ENCODE peak calls at places on chromosomes 1 and 21, in four cellular contexts. S is nephron progenitor cell, W is SK-N-SH, D is heart right ventricle. I is an unnamed sample.

GRCh38 chr1:237041795-237042466 is at the start of gene RYR2:
- DNase-seq in D (no peak), W (peak; percentile 88), S (peak; percentile 71), I (no peak)

GRCh38 chr1:74584185-74584584 is 71.8 kb upstream of the LRRC53 start:
- DNase-seq in S (no peak), D (no peak), W (no peak), I (no peak)

GRCh38 chr1:236067854-236068454 is 3.1 kb upstream of the NID1 start:
- DNase-seq in D (peak; percentile 46), S (no peak), W (no peak), I (no peak)

GRCh38 chr21:40120944-40121575 is 253.8 kb downstream of the PCP4 start:
- DNase-seq in D (no peak), S (no peak), W (peak; percentile 40), I (no peak)

GRCh38 chr1:204623365-204623893 is 62.1 kb downstream of the LRRN2 start:
- DNase-seq in W (peak; percentile 40), S (peak; percentile 19), D (no peak), I (no peak)

GRCh38 chr1:22341791-22342605 is 109.7 kb upstream of the ZBTB40 start:
- DNase-seq in D (no peak), W (peak; percentile 84), S (peak; percentile 82), I (no peak)

GRCh38 chr1:1833916-1834325 is 55.7 kb upstream of the NADK start:
- DNase-seq in W (no peak), D (no peak), S (peak; percentile 46), I (no peak)

GRCh38 chr1:1360511-1361169 is 2.3 kb upstream of the MXRA8 start:
- DNase-seq in W (peak; percentile 78), S (peak; percentile 47), D (peak; percentile 62), I (no peak)

GRCh38 chr1:8540971-8541370 is 223.1 kb downstream of the SLC45A1 start:
- DNase-seq in S (no peak), W (no peak), D (no peak), I (no peak)

GRCh38 chr1:60908159-60908558 is 174.2 kb upstream of the NFIA start:
- DNase-seq in S (no peak), W (no peak), D (no peak), I (no peak)

GRCh38 chr1:12620142-12620865 is 2.3 kb upstream of the DHRS3 start:
- DNase-seq in W (no peak), S (no peak), D (no peak), I (no peak)

GRCh38 chr1:33876970-33877680 is 13.2 kb downstream of the HMGB4 start:
- DNase-seq in W (no peak), D (peak; percentile 23), S (no peak), I (no peak)

GRCh38 chr1:85583355-85584263 is 3.0 kb downstream of the CCN1 start:
- DNase-seq in W (no peak), S (no peak), D (no peak), I (no peak)
- TF ChIP-seq CTCF in W (peak; percentile 8), S (no peak), D (no peak), I (no peak)

GRCh38 chr1:184237588-184237987 is 149.2 kb upstream of the C1orf21 start:
- DNase-seq in D (no peak), W (no peak), S (no peak), I (no peak)

GRCh38 chr1:184244962-184245361 is 141.9 kb upstream of the C1orf21 start:
- DNase-seq in D (no peak), S (no peak), W (no peak), I (no peak)

GRCh38 chr1:184241446-184241845 is 145.4 kb upstream of the C1orf21 start:
- DNase-seq in S (no peak), D (no peak), W (no peak), I (no peak)

DNA sequence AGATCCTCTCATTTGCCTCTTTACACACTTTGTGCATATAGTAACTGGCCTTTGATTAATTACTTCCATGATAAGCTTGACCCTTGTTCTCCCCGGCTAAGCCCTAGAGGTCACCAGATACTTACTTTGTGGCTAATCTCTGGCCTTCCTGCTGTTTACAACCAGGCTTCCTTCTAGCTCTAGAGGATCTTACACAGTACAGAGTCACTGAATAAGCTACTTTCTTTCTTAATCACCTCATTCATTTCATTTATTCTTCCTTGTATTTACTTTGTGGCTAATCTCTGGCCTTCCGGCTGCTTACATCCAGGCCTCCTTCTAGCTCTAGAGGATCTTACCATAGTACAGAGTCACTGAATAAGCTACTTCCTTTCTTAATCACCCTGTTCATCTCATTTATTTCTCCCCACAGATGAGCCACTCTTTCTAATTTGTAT is 144.3 kb upstream of the C1orf21 start:
- DNase-seq in S (no peak), W (no peak), D (peak; percentile 27), I (no peak)
- TF ChIP-seq CTCF in S (no peak), W (peak; percentile 39), D (peak; percentile 61), I (no peak)

DNA sequence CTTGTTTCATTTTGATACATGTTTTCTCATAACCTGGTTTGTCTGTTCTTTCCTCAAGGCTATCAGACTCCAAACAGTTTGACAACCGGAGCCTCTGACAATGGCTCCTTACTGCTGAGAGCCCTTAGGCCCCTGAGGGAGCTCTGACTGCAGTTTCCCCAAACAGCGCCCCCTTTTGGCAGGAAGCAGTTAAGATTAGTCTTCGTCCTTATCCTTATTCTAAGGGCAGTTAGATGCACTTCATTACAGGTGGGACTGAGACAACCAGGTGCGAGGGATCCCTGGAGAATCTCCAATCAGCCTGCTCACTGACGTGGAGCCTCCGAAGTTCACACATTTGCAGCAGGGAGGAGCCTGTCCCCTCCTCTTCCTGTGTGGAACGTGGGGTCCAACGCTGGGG is 393.1 kb downstream of the BRINP3 start:
- DNase-seq in D (no peak), S (peak; percentile 21), W (no peak), I (no peak)
- TF ChIP-seq CTCF in D (no peak), S (peak; percentile 31), W (peak; percentile 47), I (no peak)

DNA sequence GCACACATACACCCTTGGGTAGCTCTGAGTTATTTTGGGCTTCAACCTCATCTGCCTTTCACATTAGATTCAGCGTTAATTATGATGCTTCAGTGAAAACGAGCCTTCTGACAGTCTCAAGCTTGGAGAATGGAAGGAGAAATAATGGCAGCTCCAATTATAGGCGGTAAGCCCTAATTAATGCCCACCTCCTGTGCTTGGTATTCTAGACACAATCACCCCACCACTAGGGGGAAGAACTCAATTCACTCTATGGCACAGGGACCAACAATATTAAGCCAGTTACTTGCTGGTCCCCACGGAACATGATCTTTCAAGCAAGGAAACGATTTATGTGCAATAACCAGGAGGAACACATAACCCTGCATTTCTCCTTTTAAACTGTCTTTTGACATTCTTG is 397.9 kb downstream of the BRINP2 start:
- DNase-seq in W (no peak), D (no peak), S (no peak), I (no peak)
- TF ChIP-seq CTCF in W (no peak), D (no peak), S (no peak), I (no peak)

DNA sequence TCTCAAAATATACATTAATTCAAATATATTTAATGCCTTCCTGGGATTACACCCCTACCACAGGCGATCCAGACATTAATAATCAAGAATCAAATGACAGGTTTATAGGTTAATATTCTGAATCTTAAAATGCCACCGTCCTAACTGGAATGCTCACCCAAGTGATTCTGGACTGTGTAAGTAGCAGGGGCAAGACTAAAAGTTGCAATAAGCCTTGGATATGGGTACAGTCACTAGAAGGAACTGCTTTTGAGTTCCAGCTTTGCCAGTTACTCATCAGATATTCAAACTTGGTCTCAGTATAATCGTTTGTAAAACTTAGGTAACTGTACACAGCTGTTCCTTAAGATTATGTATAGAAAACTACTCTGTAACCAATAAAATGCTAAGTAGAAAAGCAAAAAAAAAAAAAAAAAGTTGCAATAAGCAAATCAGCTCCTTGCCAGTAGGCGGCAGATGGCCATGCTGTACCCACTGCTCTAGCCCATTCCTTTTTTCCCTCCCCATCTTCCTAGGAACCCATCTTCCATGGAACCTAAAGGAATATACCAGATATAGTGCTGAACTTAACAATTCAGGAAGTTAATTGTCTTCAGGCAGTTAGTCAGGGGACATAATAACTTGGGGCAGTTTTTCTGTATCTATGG is 10.5 kb downstream of the RO60 start:
- DNase-seq in D (no peak), W (peak; percentile 22), S (no peak), I (no peak)
- TF ChIP-seq CTCF in D (no peak), W (peak; percentile 59), S (peak; percentile 35), I (peak; percentile 40)

GRCh38 chr1:64581786-64582185 is 111.9 kb downstream of the CACHD1 start:
- DNase-seq in W (no peak), S (no peak), D (no peak), I (no peak)

GRCh38 chr1:64584479-64584878 is 114.5 kb downstream of the CACHD1 start:
- DNase-seq in D (no peak), S (no peak), W (no peak), I (no peak)
- TF ChIP-seq CTCF in D (no peak), S (no peak), W (peak; percentile 37), I (no peak)

DNA sequence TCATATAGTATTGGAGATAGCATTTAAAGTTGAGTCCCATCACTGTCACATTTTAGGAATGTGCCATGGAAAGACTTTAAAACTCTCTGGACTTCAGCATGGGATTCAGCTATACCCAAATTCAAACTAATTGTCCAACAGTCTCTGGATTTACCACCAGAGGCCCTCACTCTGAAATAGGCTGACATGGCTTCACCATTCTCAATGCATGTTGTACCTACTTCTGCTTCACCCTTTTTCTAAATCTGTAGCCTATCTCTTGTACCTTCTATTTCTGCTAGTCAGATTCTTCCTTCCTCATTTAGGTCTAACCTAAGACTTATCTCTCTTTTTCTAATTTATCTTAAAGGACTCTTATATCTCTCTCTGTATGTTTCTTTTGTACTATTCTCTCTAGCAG is 512.7 kb upstream of the ZRANB2 start:
- DNase-seq in W (no peak), D (no peak), S (no peak), I (no peak)
- TF ChIP-seq CTCF in W (no peak), D (no peak), S (no peak), I (no peak)